ENCODE peak calls at places on chromosomes 2 and 18, in four cellular contexts. One of them, this sample, is unnamed.

GRCh38 chr18:64171576-64171975 is 22.7 kb upstream of the LINC00305 start:
- DNase-seq in OCI-LY7: no peak
- DNase-seq in hepatocyte: no peak
- DNase-seq in neural progenitor cell: no peak
- DNase-seq in this sample: no peak

GRCh38 chr2:45729753-45730512 is 78.5 kb downstream of the PRKCE start:
- DNase-seq in OCI-LY7: peak
- DNase-seq in neural progenitor cell: peak
- DNase-seq in hepatocyte: no peak
- DNase-seq in this sample: peak

GRCh38 chr2:180246281-180246680 is 239.2 kb upstream of the CWC22 start:
- DNase-seq in hepatocyte: no peak
- DNase-seq in OCI-LY7: no peak
- DNase-seq in neural progenitor cell: no peak
- DNase-seq in this sample: no peak

GRCh38 chr2:48438266-48438665 is 91.7 kb upstream of the STON1 start:
- DNase-seq in OCI-LY7: peak
- DNase-seq in hepatocyte: no peak
- DNase-seq in neural progenitor cell: no peak
- DNase-seq in this sample: no peak

GRCh38 chr2:210617732-210618330 is 61.4 kb downstream of the CPS1 start:
- DNase-seq in OCI-LY7: peak
- DNase-seq in neural progenitor cell: peak
- DNase-seq in hepatocyte: peak
- DNase-seq in this sample: peak

GRCh38 chr2:240961878-240962277 is 36.5 kb upstream of the SNED1 start:
- DNase-seq in hepatocyte: no peak
- DNase-seq in neural progenitor cell: no peak
- DNase-seq in OCI-LY7: no peak
- DNase-seq in this sample: no peak

GRCh38 chr2:157087373-157088005 is 170.0 kb upstream of the GALNT5 start:
- DNase-seq in OCI-LY7: no peak
- DNase-seq in hepatocyte: no peak
- DNase-seq in neural progenitor cell: no peak
- DNase-seq in this sample: no peak

GRCh38 chr2:33877348-33878016 is 278.4 kb upstream of the FAM98A start:
- DNase-seq in neural progenitor cell: no peak
- DNase-seq in OCI-LY7: no peak
- DNase-seq in hepatocyte: no peak
- DNase-seq in this sample: no peak

GRCh38 chr18:31577195-31577594 is 14.5 kb upstream of the TTR start:
- DNase-seq in hepatocyte: no peak
- DNase-seq in neural progenitor cell: no peak
- DNase-seq in OCI-LY7: peak
- DNase-seq in this sample: no peak

GRCh38 chr2:134745023-134745422 is 26.2 kb upstream of the TMEM163 start:
- DNase-seq in neural progenitor cell: no peak
- DNase-seq in OCI-LY7: no peak
- DNase-seq in hepatocyte: no peak
- DNase-seq in this sample: no peak
- TF ChIP-seq EZH2phosphoT487 in neural progenitor cell: no peak
- TF ChIP-seq EZH2phosphoT487 in OCI-LY7: no peak
- TF ChIP-seq EZH2phosphoT487 in hepatocyte: no peak
- TF ChIP-seq EZH2phosphoT487 in this sample: no peak

GRCh38 chr2:43178602-43179542 is 47.5 kb downstream of the ZFP36L2 start:
- DNase-seq in OCI-LY7: no peak
- DNase-seq in hepatocyte: peak
- DNase-seq in neural progenitor cell: peak
- DNase-seq in this sample: peak
- H3K4me3 ChIP-seq in OCI-LY7: no peak
- H3K4me3 ChIP-seq in hepatocyte: no peak
- H3K4me3 ChIP-seq in neural progenitor cell: no peak
- H3K4me3 ChIP-seq in this sample: peak

DNA sequence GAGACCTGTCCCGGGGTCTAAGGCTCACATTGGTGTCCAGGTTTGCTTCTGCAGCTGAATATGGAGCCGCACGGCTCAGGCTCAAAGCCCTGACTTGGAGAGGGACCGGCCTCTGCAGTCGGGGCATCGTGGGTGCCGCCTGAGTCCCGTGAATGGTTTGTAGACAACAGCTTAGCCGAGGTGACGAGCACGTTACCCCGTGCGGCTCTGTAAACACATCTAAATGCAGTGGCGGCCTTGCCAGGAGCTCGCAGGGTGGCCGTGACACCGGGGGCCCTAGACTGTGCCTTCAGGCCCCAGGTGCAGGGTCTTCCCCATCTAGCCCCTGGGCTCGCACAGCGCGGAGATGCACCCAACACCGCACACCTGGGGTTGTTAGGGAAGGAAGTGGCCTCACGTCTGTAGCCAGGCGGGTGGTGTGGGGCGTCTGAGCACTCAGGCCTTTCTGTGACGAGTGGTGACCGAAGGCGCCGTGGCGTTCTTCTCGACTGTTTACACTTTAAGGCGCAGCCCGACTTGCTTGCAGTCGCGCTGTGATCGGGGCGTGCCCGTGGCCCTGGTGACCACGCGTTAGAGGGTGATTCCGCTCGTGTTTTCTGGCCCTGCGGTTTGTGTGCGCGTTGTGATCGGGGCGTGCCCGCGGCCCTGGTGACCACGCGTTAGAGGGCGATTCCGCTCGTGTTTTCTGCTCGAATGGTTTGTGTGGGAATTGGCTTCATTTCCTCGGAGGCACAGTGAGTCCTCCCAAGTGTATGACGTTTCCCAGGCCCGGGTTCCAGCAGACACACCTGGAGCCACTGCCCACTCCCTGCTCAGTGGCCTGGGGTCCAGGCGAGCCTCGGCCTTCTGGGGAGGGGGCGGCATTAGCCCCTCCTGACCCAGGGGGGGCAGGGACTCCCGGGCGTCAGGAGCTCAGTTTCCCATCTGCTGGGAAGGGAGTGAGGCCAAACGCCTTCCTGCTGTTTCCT is 91.8 kb downstream of the NFATC1 start:
- DNase-seq in OCI-LY7: no peak
- DNase-seq in neural progenitor cell: no peak
- DNase-seq in hepatocyte: no peak
- DNase-seq in this sample: no peak
- TF ChIP-seq EZH2phosphoT487 in OCI-LY7: no peak
- TF ChIP-seq EZH2phosphoT487 in neural progenitor cell: no peak
- TF ChIP-seq EZH2phosphoT487 in hepatocyte: no peak
- TF ChIP-seq EZH2phosphoT487 in this sample: no peak

GRCh38 chr2:188122983-188123382 is 168.7 kb upstream of the GULP1 start:
- DNase-seq in hepatocyte: no peak
- DNase-seq in OCI-LY7: no peak
- DNase-seq in neural progenitor cell: no peak
- DNase-seq in this sample: no peak
- H3K4me3 ChIP-seq in hepatocyte: no peak
- H3K4me3 ChIP-seq in OCI-LY7: no peak
- H3K4me3 ChIP-seq in neural progenitor cell: peak
- H3K4me3 ChIP-seq in this sample: peak

DNA sequence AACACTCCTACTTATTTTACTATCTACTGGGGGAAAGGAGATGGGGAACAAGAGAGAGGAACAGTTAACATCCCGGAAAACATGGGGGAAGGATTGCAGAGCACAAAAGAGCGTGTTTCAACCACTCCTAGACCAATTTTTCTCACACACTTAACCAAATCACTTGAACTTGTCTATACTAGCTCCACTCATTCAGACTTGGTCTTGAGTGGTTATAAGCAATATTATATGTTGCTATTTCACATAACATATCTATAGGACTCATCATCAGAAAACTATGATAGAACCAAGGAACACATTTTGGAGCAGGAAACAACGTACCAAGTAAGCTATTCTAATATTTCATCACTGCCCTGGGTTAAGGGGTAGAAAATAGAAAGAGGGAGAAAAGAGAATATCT is 31.5 kb downstream of the SLC25A12 start:
- DNase-seq in neural progenitor cell: no peak
- DNase-seq in OCI-LY7: no peak
- DNase-seq in hepatocyte: no peak
- DNase-seq in this sample: no peak
- TF ChIP-seq EZH2phosphoT487 in neural progenitor cell: no peak
- TF ChIP-seq EZH2phosphoT487 in OCI-LY7: no peak
- TF ChIP-seq EZH2phosphoT487 in hepatocyte: no peak
- TF ChIP-seq EZH2phosphoT487 in this sample: no peak

DNA sequence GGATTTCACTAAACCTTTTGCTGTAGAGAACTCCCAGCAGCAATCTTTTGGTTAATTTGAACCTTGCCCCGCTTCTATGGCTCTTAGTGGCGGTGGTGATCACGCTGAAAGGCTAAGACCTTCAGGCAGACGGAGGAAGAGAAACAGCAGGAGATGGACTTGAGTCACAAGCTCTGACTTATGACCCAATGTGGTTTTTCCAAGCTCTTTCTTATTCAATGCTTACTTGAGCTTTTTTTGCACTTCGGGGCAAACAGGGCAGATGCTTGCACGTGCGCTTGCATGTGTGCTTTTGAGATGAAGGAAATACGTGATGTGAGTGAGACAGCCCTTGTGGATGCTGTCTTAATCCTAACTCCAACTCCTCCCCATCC is 21.4 kb downstream of the TRIB2 start:
- DNase-seq in OCI-LY7: no peak
- DNase-seq in neural progenitor cell: no peak
- DNase-seq in hepatocyte: no peak
- DNase-seq in this sample: no peak
- H3K4me3 ChIP-seq in OCI-LY7: no peak
- H3K4me3 ChIP-seq in neural progenitor cell: no peak
- H3K4me3 ChIP-seq in hepatocyte: no peak
- H3K4me3 ChIP-seq in this sample: no peak

This sample was measured in HCT116.